ENCODE peak calls at places on chromosomes 4 and X, in five cellular contexts. One of them, this sample, is unnamed.

GRCh38 chr4:173857828-173858227 is 327.8 kb upstream of the HAND2 start:
- DNase-seq in adrenal gland: no peak
- DNase-seq in prostate gland: no peak
- DNase-seq in IMR-90: no peak
- DNase-seq in body of pancreas: no peak
- DNase-seq in this sample: no peak

GRCh38 chr4:118018381-118018780 is 15.9 kb upstream of the NDST3 start:
- DNase-seq in adrenal gland: no peak
- DNase-seq in prostate gland: no peak
- DNase-seq in IMR-90: no peak
- DNase-seq in body of pancreas: no peak
- DNase-seq in this sample: no peak

GRCh38 chrX:13029831-13030771 is 14.3 kb downstream of the FAM9C start:
- DNase-seq in adrenal gland: no peak
- DNase-seq in prostate gland: no peak
- DNase-seq in IMR-90: no peak
- DNase-seq in body of pancreas: no peak
- DNase-seq in this sample: no peak

GRCh38 chr4:72935462-72935861 is 134.1 kb downstream of the COX18 start:
- DNase-seq in adrenal gland: no peak
- DNase-seq in prostate gland: no peak
- DNase-seq in IMR-90: no peak
- DNase-seq in body of pancreas: no peak
- DNase-seq in this sample: no peak

GRCh38 chr4:123250843-123251242 is 145.8 kb upstream of the SPRY1 start:
- DNase-seq in adrenal gland: peak; percentile 24
- DNase-seq in prostate gland: peak; percentile 48
- DNase-seq in IMR-90: peak; percentile 93
- DNase-seq in body of pancreas: peak; percentile 15
- DNase-seq in this sample: no peak

GRCh38 chr4:85774489-85774888 is 299.5 kb downstream of the ARHGAP24 start:
- DNase-seq in adrenal gland: no peak
- DNase-seq in prostate gland: no peak
- DNase-seq in IMR-90: no peak
- DNase-seq in body of pancreas: no peak
- DNase-seq in this sample: no peak

GRCh38 chr4:118154643-118155042 is 120.4 kb downstream of the NDST3 start:
- DNase-seq in adrenal gland: no peak
- DNase-seq in prostate gland: no peak
- DNase-seq in IMR-90: peak; percentile 63
- DNase-seq in body of pancreas: no peak
- DNase-seq in this sample: no peak

GRCh38 chr4:169070071-169070894 is 60.2 kb upstream of the CBR4 start:
- DNase-seq in adrenal gland: peak; percentile 31
- DNase-seq in prostate gland: peak; percentile 95
- DNase-seq in IMR-90: peak; percentile 70
- DNase-seq in body of pancreas: peak; percentile 53
- DNase-seq in this sample: no peak

GRCh38 chrX:136423724-136424123 is 64.0 kb upstream of the BRS3 start:
- DNase-seq in adrenal gland: no peak
- DNase-seq in prostate gland: no peak
- DNase-seq in IMR-90: no peak
- DNase-seq in body of pancreas: no peak
- DNase-seq in this sample: no peak

GRCh38 chr4:24963277-24963676 is 50.4 kb upstream of the CCDC149 start:
- DNase-seq in adrenal gland: no peak
- DNase-seq in prostate gland: no peak
- DNase-seq in IMR-90: no peak
- DNase-seq in body of pancreas: no peak
- DNase-seq in this sample: no peak

GRCh38 chrX:108025954-108026616 is 18.8 kb upstream of the VSIG1 start:
- DNase-seq in adrenal gland: no peak
- DNase-seq in prostate gland: no peak
- DNase-seq in IMR-90: no peak
- DNase-seq in body of pancreas: no peak
- DNase-seq in this sample: no peak

GRCh38 chrX:152619897-152620296 is 17.8 kb upstream of the GABRQ start:
- DNase-seq in adrenal gland: no peak
- DNase-seq in prostate gland: no peak
- DNase-seq in IMR-90: no peak
- DNase-seq in body of pancreas: no peak
- DNase-seq in this sample: no peak

GRCh38 chrX:129663171-129663570 is 8.4 kb upstream of the APLN start:
- DNase-seq in adrenal gland: no peak
- DNase-seq in prostate gland: no peak
- DNase-seq in IMR-90: peak; percentile 28
- DNase-seq in body of pancreas: no peak
- DNase-seq in this sample: no peak

GRCh38 chr4:15659768-15660394 is 4.7 kb upstream of the FBXL5 start:
- DNase-seq in adrenal gland: no peak
- DNase-seq in prostate gland: no peak
- DNase-seq in IMR-90: peak; percentile 56
- DNase-seq in body of pancreas: no peak
- DNase-seq in this sample: no peak

GRCh38 chrX:16970977-16971376 is 24.5 kb downstream of the REPS2 start:
- DNase-seq in adrenal gland: no peak
- DNase-seq in prostate gland: no peak
- DNase-seq in IMR-90: peak; percentile 30
- DNase-seq in body of pancreas: no peak
- DNase-seq in this sample: no peak

GRCh38 chr4:77927991-77928925 is 65.6 kb downstream of the MRPL1 start:
- DNase-seq in adrenal gland: no peak
- DNase-seq in prostate gland: peak; percentile 71
- DNase-seq in IMR-90: peak; percentile 68
- DNase-seq in body of pancreas: peak; percentile 18
- DNase-seq in this sample: no peak

GRCh38 chr4:71189471-71189870 is 149.3 kb upstream of the SLC4A4 start:
- DNase-seq in adrenal gland: no peak
- DNase-seq in prostate gland: peak; percentile 12
- DNase-seq in IMR-90: peak; percentile 86
- DNase-seq in body of pancreas: no peak
- DNase-seq in this sample: no peak

GRCh38 chr4:72473434-72473900 is 95.6 kb downstream of the ADAMTS3 start:
- DNase-seq in adrenal gland: no peak
- DNase-seq in prostate gland: no peak
- DNase-seq in IMR-90: no peak
- DNase-seq in body of pancreas: no peak
- DNase-seq in this sample: no peak

GRCh38 chr4:83546796-83547195 is 10.9 kb downstream of the GPAT3 start:
- DNase-seq in adrenal gland: no peak
- DNase-seq in prostate gland: no peak
- DNase-seq in IMR-90: no peak
- DNase-seq in body of pancreas: no peak
- DNase-seq in this sample: peak; percentile 14

GRCh38 chrX:152895724-152896420 is 2.0 kb upstream of the ZNF185 start:
- DNase-seq in adrenal gland: no peak
- DNase-seq in prostate gland: peak; percentile 60
- DNase-seq in IMR-90: no peak
- DNase-seq in body of pancreas: no peak
- DNase-seq in this sample: no peak

GRCh38 chrX:146409528-146409927 is 400.0 kb upstream of the CXorf51B start:
- DNase-seq in adrenal gland: no peak
- DNase-seq in prostate gland: no peak
- DNase-seq in IMR-90: no peak
- DNase-seq in body of pancreas: no peak
- DNase-seq in this sample: no peak

GRCh38 chrX:1464282-1465131 is 11.8 kb upstream of the ASMTL start:
- DNase-seq in adrenal gland: no peak
- DNase-seq in prostate gland: no peak
- DNase-seq in IMR-90: no peak
- DNase-seq in body of pancreas: no peak
- DNase-seq in this sample: no peak

GRCh38 chrX:44874481-44875184 is 1.6 kb downstream of the KDM6A start:
- DNase-seq in adrenal gland: peak; percentile 39
- DNase-seq in prostate gland: peak; percentile 18
- DNase-seq in IMR-90: peak; percentile 49
- DNase-seq in body of pancreas: peak; percentile 45
- DNase-seq in this sample: peak; percentile 23

GRCh38 chr4:75005727-75006126 is 72.8 kb downstream of the PARM1 start:
- DNase-seq in adrenal gland: no peak
- DNase-seq in prostate gland: no peak
- DNase-seq in IMR-90: no peak
- DNase-seq in body of pancreas: no peak
- DNase-seq in this sample: no peak

GRCh38 chr4:102285831-102286230 is 59.5 kb downstream of the SLC39A8 start:
- DNase-seq in adrenal gland: no peak
- DNase-seq in prostate gland: no peak
- DNase-seq in IMR-90: no peak
- DNase-seq in body of pancreas: no peak
- DNase-seq in this sample: no peak

GRCh38 chr4:67083496-67083895 is 461.8 kb downstream of the CENPC start:
- DNase-seq in adrenal gland: no peak
- DNase-seq in prostate gland: no peak
- DNase-seq in IMR-90: no peak
- DNase-seq in body of pancreas: no peak
- DNase-seq in this sample: no peak

GRCh38 chr4:38150766-38151165 is 190.6 kb downstream of the PTTG2 start:
- DNase-seq in adrenal gland: no peak
- DNase-seq in prostate gland: no peak
- DNase-seq in IMR-90: peak; percentile 93
- DNase-seq in body of pancreas: no peak
- DNase-seq in this sample: no peak

GRCh38 chrX:3777416-3777815 is 64.0 kb upstream of the PRKX start:
- DNase-seq in adrenal gland: no peak
- DNase-seq in prostate gland: no peak
- DNase-seq in IMR-90: no peak
- DNase-seq in body of pancreas: no peak
- DNase-seq in this sample: no peak

DNA sequence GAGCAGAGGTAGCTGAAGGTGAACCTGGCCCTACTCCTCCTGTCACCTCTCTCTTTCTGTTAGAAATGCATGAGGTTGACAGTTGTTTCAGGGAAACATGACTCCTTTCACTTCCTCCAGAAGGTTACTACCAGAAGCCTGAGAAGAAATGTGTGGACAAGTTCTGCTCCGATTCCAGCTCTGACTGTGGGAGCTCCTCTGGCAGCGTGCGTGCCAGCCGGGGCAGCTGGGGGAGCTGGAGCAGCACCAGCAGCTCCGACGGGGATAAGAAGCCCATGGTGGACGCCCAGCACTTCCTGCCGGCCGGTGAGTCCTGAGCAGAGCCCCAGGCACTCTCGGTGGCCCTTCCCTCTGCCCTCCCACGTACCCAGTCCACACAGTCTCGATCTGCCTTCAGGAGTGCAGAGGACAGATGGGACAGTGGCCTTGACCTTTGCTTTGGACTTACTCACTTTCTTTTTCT is 61.3 kb upstream of the TLR2 start:
- DNase-seq in adrenal gland: peak; percentile 39
- DNase-seq in prostate gland: no peak
- DNase-seq in IMR-90: no peak
- DNase-seq in body of pancreas: no peak
- DNase-seq in this sample: no peak
- TF ChIP-seq POLR2A in adrenal gland: no peak
- TF ChIP-seq POLR2A in prostate gland: no peak
- TF ChIP-seq POLR2A in IMR-90: no peak
- TF ChIP-seq POLR2A in body of pancreas: no peak
- TF ChIP-seq POLR2A in this sample: no peak

GRCh38 chrX:72181178-72182125 is at the start of gene PIN4:
- DNase-seq in adrenal gland: peak; percentile 92
- DNase-seq in prostate gland: peak; percentile 90
- DNase-seq in IMR-90: peak; percentile 97
- DNase-seq in body of pancreas: peak; percentile 90
- DNase-seq in this sample: peak; percentile 93

GRCh38 chrX:72182924-72183323 is 1.4 kb downstream of the PIN4 start:
- DNase-seq in adrenal gland: no peak
- DNase-seq in prostate gland: no peak
- DNase-seq in IMR-90: no peak
- DNase-seq in body of pancreas: no peak
- DNase-seq in this sample: no peak

GRCh38 chrX:72180539-72180938 is 1.0 kb upstream of the PIN4 start:
- DNase-seq in adrenal gland: no peak
- DNase-seq in prostate gland: no peak
- DNase-seq in IMR-90: no peak
- DNase-seq in body of pancreas: no peak
- DNase-seq in this sample: no peak
- H3K27ac ChIP-seq in adrenal gland: peak overlapping the region; percentile 84
- H3K27ac ChIP-seq in prostate gland: no peak overlapping the region
- H3K27ac ChIP-seq in IMR-90: no peak overlapping the region
- H3K27ac ChIP-seq in body of pancreas: no peak overlapping the region
- H3K27ac ChIP-seq in this sample: peak overlapping the region; percentile 65

GRCh38 chr4:6620296-6620695 is 20.2 kb upstream of the MRFAP1 start:
- DNase-seq in adrenal gland: no peak
- DNase-seq in prostate gland: no peak
- DNase-seq in IMR-90: no peak
- DNase-seq in body of pancreas: no peak
- DNase-seq in this sample: no peak

GRCh38 chr4:6619116-6619465 is 21.4 kb upstream of the MRFAP1 start:
- DNase-seq in adrenal gland: no peak
- DNase-seq in prostate gland: no peak
- DNase-seq in IMR-90: no peak
- DNase-seq in body of pancreas: no peak
- DNase-seq in this sample: no peak

GRCh38 chr4:6617246-6617645 is 23.2 kb upstream of the MRFAP1 start:
- DNase-seq in adrenal gland: no peak
- DNase-seq in prostate gland: no peak
- DNase-seq in IMR-90: no peak
- DNase-seq in body of pancreas: no peak
- DNase-seq in this sample: no peak

GRCh38 chr4:6619466-6620255 is 20.8 kb upstream of the MRFAP1 start:
- DNase-seq in adrenal gland: no peak
- DNase-seq in prostate gland: no peak
- DNase-seq in IMR-90: no peak
- DNase-seq in body of pancreas: no peak
- DNase-seq in this sample: no peak

DNA sequence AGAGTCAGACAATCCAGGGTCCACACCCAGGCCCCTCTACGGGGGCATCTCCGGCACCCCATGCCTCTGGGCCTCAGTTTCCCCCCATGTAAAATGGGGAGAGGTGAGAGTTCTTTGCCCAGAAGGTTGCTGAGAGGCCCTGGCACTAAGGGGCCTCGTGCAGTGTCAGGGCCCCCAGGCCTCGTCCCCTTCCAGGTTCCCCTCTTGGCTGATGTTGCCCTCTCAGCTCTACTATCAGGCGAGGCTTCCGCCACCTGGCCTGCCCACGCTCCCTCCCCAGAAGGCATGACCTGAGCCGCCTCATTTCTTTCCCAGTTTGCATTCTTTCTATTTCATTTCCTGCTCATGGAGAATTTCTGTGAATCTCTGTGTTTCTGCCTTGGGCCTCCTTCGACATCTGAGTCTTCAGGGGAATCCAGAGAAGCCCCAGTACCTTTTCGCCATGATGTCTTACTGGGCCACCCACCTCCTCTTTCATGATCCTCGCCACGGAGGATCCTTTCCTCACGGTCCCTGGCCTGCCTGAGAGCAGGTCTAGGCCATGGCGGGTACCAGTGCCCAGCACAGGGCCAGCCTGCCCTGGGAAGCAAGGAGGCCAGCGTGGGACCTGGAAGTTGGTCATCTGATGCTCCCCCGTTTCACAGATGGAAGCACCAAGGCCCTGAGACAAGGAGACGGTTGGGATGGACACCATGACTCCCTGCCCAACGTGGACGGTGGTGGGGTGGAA is 21.9 kb upstream of the MRFAP1 start:
- DNase-seq in adrenal gland: no peak
- DNase-seq in prostate gland: no peak
- DNase-seq in IMR-90: no peak
- DNase-seq in body of pancreas: no peak
- DNase-seq in this sample: no peak
- H3K36me3 ChIP-seq in adrenal gland: no peaks in the 10 kb centered on the region
- H3K36me3 ChIP-seq in prostate gland: no peaks in the 10 kb centered on the region
- H3K36me3 ChIP-seq in IMR-90: peaks cover 42% of the 10 kb centered on the region
- H3K36me3 ChIP-seq in body of pancreas: peaks cover 22% of the 10 kb centered on the region
- H3K36me3 ChIP-seq in this sample: peaks cover 11% of the 10 kb centered on the region

GRCh38 chrX:109859673-109860072 is 126.6 kb upstream of the ACSL4 start:
- DNase-seq in adrenal gland: no peak
- DNase-seq in prostate gland: no peak
- DNase-seq in IMR-90: no peak
- DNase-seq in body of pancreas: no peak
- DNase-seq in this sample: no peak
- TF ChIP-seq POLR2A in adrenal gland: no peak
- TF ChIP-seq POLR2A in prostate gland: no peak
- TF ChIP-seq POLR2A in IMR-90: no peak
- TF ChIP-seq POLR2A in body of pancreas: no peak
- TF ChIP-seq POLR2A in this sample: no peak

This sample was measured in gastrocnemius medialis.